ENCODE peak calls at places on chromosome 7, in six cellular contexts. U is HCT116; B is kidney tubule cell; P is activated CD4-positive, alpha-beta T cell treated with anti-CD3 and anti-CD28 coated beads, Interleukin-2, amount 10 ng/mL, durations not matched to agents 7 days and 5 days; Q is effector CD8-positive, alpha-beta T cell; F is non-pigmented ciliary epithelial cell. T is an unnamed sample.

GRCh38 chr7:140084972-140085371 is 22.2 kb upstream of the PARP12 start:
- DNase-seq in U (no peak), B (no peak), P (peak; percentile 48), Q (no peak), F (no peak), T (no peak)

GRCh38 chr7:157509226-157509625 is 172.4 kb downstream of the DNAJB6 start:
- DNase-seq in U (no peak), B (no peak), P (no peak), Q (no peak), F (no peak), T (no peak)

GRCh38 chr7:132655071-132655761 is 78.9 kb upstream of the PLXNA4 start:
- DNase-seq in U (no peak), B (no peak), P (peak; percentile 68), Q (peak; percentile 5), F (peak; percentile 36), T (peak; percentile 62)

GRCh38 chr7:12570529-12571461 is at the start of gene SCIN:
- DNase-seq in U (no peak), B (peak; percentile 66), P (peak; percentile 54), Q (no peak), F (no peak), T (peak; percentile 64)

GRCh38 chr7:65798111-65799075 is 74.5 kb upstream of the VKORC1L1 start:
- DNase-seq in U (no peak), B (peak; percentile 56), P (peak; percentile 52), Q (no peak), F (peak; percentile 53), T (no peak)

GRCh38 chr7:137882806-137883205 is 36.0 kb upstream of the DGKI start:
- DNase-seq in U (no peak), B (peak; percentile 45), P (no peak), Q (no peak), F (no peak), T (no peak)

GRCh38 chr7:155531686-155532085 is 14.7 kb downstream of the CNPY1 start:
- DNase-seq in U (no peak), B (peak; percentile 71), P (no peak), Q (no peak), F (no peak), T (no peak)

GRCh38 chr7:76998263-76998666 is 33.9 kb downstream of the SPDYE17 start:
- DNase-seq in U (no peak), B (no peak), P (no peak), Q (no peak), F (no peak), T (no peak)

GRCh38 chr7:1586827-1587705 is 17.2 kb upstream of the PSMG3 start:
- DNase-seq in U (no peak), B (no peak), P (no peak), Q (no peak), F (no peak), T (no peak)

GRCh38 chr7:33395340-33395739 is 266.0 kb downstream of the BBS9 start:
- DNase-seq in U (no peak), B (no peak), P (no peak), Q (no peak), F (no peak), T (no peak)

GRCh38 chr7:27179503-27180430 is 5.3 kb downstream of the HOXA11 start:
- DNase-seq in U (no peak), B (peak; percentile 91), P (peak; percentile 49), Q (peak; percentile 46), F (no peak), T (peak; percentile 78)

T was measured in Right ventricle myocardium superior.